ENCODE peak calls at places on chromosomes 16 and 17, in four cellular contexts. Y, S, L and F are unnamed samples.

GRCh38 chr16:11423315-11424117 is 78.3 kb downstream of the RMI2 start:
- DNase-seq in Y (no peak), S (no peak), L (no peak), F (no peak)

GRCh38 chr17:36979585-36979941 is 30.8 kb downstream of the AATF start:
- DNase-seq in Y (no peak), S (no peak), L (no peak), F (no peak)

GRCh38 chr17:6374761-6375312 is 60.1 kb downstream of the AIPL1 start:
- DNase-seq in Y (peak; percentile 57), S (peak; percentile 60), L (peak; percentile 14), F (no peak)

GRCh38 chr17:59093702-59094231 is 12.9 kb downstream of the TRIM37 start:
- DNase-seq in Y (no peak), S (peak; percentile 92), L (no peak), F (no peak)

GRCh38 chr16:11094075-11094593 is 149.8 kb downstream of the CLEC16A start:
- DNase-seq in Y (peak; percentile 55), S (peak; percentile 62), L (no peak), F (no peak)

GRCh38 chr17:11094377-11094776 is 146.6 kb upstream of the SHISA6 start:
- DNase-seq in Y (no peak), S (no peak), L (no peak), F (no peak)

GRCh38 chr16:67833035-67833417 is 9.1 kb upstream of the THAP11 start:
- DNase-seq in Y (no peak), S (peak; percentile 64), L (no peak), F (no peak)

GRCh38 chr17:75665981-75666380 is 973 bp downstream of the RECQL5 start:
- DNase-seq in Y (no peak), S (no peak), L (no peak), F (no peak)

GRCh38 chr16:19014456-19014855 is 30.7 kb downstream of the TMC7 start:
- DNase-seq in Y (no peak), S (peak; percentile 54), L (peak; percentile 21), F (no peak)

GRCh38 chr16:15810949-15811348 is 45.9 kb downstream of the MYH11 start:
- DNase-seq in Y (no peak), S (no peak), L (no peak), F (no peak)

GRCh38 chr16:57264381-57264780 is 19.3 kb downstream of the ARL2BP start:
- DNase-seq in Y (no peak), S (no peak), L (no peak), F (no peak)

GRCh38 chr17:7015587-7016020 is 3.2 kb downstream of the RNASEK start:
- DNase-seq in Y (no peak), S (no peak), L (no peak), F (no peak)

GRCh38 chr17:57260325-57261083 is 4.2 kb downstream of the MSI2 start:
- DNase-seq in Y (no peak), S (no peak), L (no peak), F (no peak)

GRCh38 chr17:46154151-46154816 is 38.9 kb downstream of the KANSL1 start:
- DNase-seq in Y (no peak), S (peak; percentile 89), L (no peak), F (no peak)

GRCh38 chr17:71938340-71939010 is 182.3 kb upstream of the SOX9 start:
- DNase-seq in Y (no peak), S (no peak), L (no peak), F (no peak)